ENCODE peak calls at places on chromosome 11, in six cellular contexts. One of them, this sample, is unnamed.

GRCh38 chr11:44626645-44627044 is 61.2 kb downstream of the CD82 start:
- DNase-seq in GM12891: no peak
- DNase-seq in K562: no peak
- DNase-seq in GM12878: no peak
- DNase-seq in HepG2: no peak
- DNase-seq in H1: no peak
- DNase-seq in this sample: no peak

GRCh38 chr11:96161271-96162089 is 181.5 kb downstream of the MAML2 start:
- DNase-seq in GM12891: no peak
- DNase-seq in K562: no peak
- DNase-seq in GM12878: no peak
- DNase-seq in HepG2: no peak
- DNase-seq in H1: no peak
- DNase-seq in this sample: no peak

GRCh38 chr11:21250196-21250595 is 580.8 kb downstream of the NELL1 start:
- DNase-seq in GM12891: no peak
- DNase-seq in K562: no peak
- DNase-seq in GM12878: no peak
- DNase-seq in HepG2: no peak
- DNase-seq in H1: no peak
- DNase-seq in this sample: no peak

GRCh38 chr11:35980646-35981402 is 37.0 kb downstream of the LDLRAD3 start:
- DNase-seq in GM12891: no peak
- DNase-seq in K562: no peak
- DNase-seq in GM12878: no peak
- DNase-seq in HepG2: no peak
- DNase-seq in H1: no peak
- DNase-seq in this sample: no peak

GRCh38 chr11:109865558-109866186 is 227.5 kb upstream of the ZC3H12C start:
- DNase-seq in GM12891: no peak
- DNase-seq in K562: no peak
- DNase-seq in GM12878: no peak
- DNase-seq in HepG2: no peak
- DNase-seq in H1: no peak
- DNase-seq in this sample: no peak

GRCh38 chr11:61378713-61379313 is 13.6 kb upstream of the TMEM216 start:
- DNase-seq in GM12891: no peak
- DNase-seq in K562: no peak
- DNase-seq in GM12878: no peak
- DNase-seq in HepG2: peak; percentile 49
- DNase-seq in H1: no peak
- DNase-seq in this sample: no peak

GRCh38 chr11:66289548-66290331 is 797 bp upstream of the YIF1A start:
- DNase-seq in GM12891: peak; percentile 90
- DNase-seq in K562: peak; percentile 89
- DNase-seq in GM12878: peak; percentile 45
- DNase-seq in HepG2: no peak
- DNase-seq in H1: peak; percentile 93
- DNase-seq in this sample: peak; percentile 90

GRCh38 chr11:128688031-128688713 is 5.7 kb upstream of the FLI1 start:
- DNase-seq in GM12891: no peak
- DNase-seq in K562: no peak
- DNase-seq in GM12878: no peak
- DNase-seq in HepG2: no peak
- DNase-seq in H1: peak; percentile 71
- DNase-seq in this sample: no peak

GRCh38 chr11:79066456-79067354 is 374.1 kb downstream of the TENM4 start:
- DNase-seq in GM12891: no peak
- DNase-seq in K562: peak; percentile 29
- DNase-seq in GM12878: no peak
- DNase-seq in HepG2: no peak
- DNase-seq in H1: no peak
- DNase-seq in this sample: no peak

GRCh38 chr11:134040386-134041297 is 28.2 kb upstream of the JAM3 start:
- DNase-seq in GM12891: no peak
- DNase-seq in K562: no peak
- DNase-seq in GM12878: no peak
- DNase-seq in HepG2: no peak
- DNase-seq in H1: no peak
- DNase-seq in this sample: no peak

GRCh38 chr11:2662430-2663299 is 37.1 kb downstream of the KCNQ1OT1 start:
- DNase-seq in GM12891: no peak
- DNase-seq in K562: no peak
- DNase-seq in GM12878: no peak
- DNase-seq in HepG2: no peak
- DNase-seq in H1: no peak
- DNase-seq in this sample: no peak

GRCh38 chr11:44574620-44575287 is 9.3 kb downstream of the CD82 start:
- DNase-seq in GM12891: no peak
- DNase-seq in K562: no peak
- DNase-seq in GM12878: peak; percentile 66
- DNase-seq in HepG2: no peak
- DNase-seq in H1: no peak
- DNase-seq in this sample: no peak

GRCh38 chr11:71895961-71896360 is 17.7 kb downstream of the DEFB131B start:
- DNase-seq in GM12891: no peak
- DNase-seq in K562: no peak
- DNase-seq in GM12878: no peak
- DNase-seq in HepG2: no peak
- DNase-seq in H1: no peak
- DNase-seq in this sample: no peak

GRCh38 chr11:520428-521178 is 13.6 kb upstream of the RNH1 start:
- DNase-seq in GM12891: no peak
- DNase-seq in K562: no peak
- DNase-seq in GM12878: no peak
- DNase-seq in HepG2: peak; percentile 28
- DNase-seq in H1: peak; percentile 65
- DNase-seq in this sample: no peak

GRCh38 chr11:102410382-102410784 is 42.2 kb downstream of the TMEM123 start:
- DNase-seq in GM12891: no peak
- DNase-seq in K562: peak; percentile 20
- DNase-seq in GM12878: no peak
- DNase-seq in HepG2: no peak
- DNase-seq in H1: no peak
- DNase-seq in this sample: no peak

GRCh38 chr11:67312187-67313021 is 9.1 kb downstream of the SSH3 start:
- DNase-seq in GM12891: no peak
- DNase-seq in K562: peak; percentile 77
- DNase-seq in GM12878: no peak
- DNase-seq in HepG2: no peak
- DNase-seq in H1: no peak
- DNase-seq in this sample: no peak

GRCh38 chr11:34890812-34891211 is 25.4 kb downstream of the APIP start:
- DNase-seq in GM12891: no peak
- DNase-seq in K562: peak; percentile 17
- DNase-seq in GM12878: no peak
- DNase-seq in HepG2: peak; percentile 59
- DNase-seq in H1: no peak
- DNase-seq in this sample: no peak

GRCh38 chr11:82930734-82931133 is 29.2 kb downstream of the DDIAS start:
- DNase-seq in GM12891: no peak
- DNase-seq in K562: no peak
- DNase-seq in GM12878: no peak
- DNase-seq in HepG2: no peak
- DNase-seq in H1: no peak
- DNase-seq in this sample: no peak

GRCh38 chr11:83249972-83250593 is 36.1 kb downstream of the CCDC90B start:
- DNase-seq in GM12891: no peak
- DNase-seq in K562: peak; percentile 52
- DNase-seq in GM12878: no peak
- DNase-seq in HepG2: peak; percentile 24
- DNase-seq in H1: no peak
- DNase-seq in this sample: no peak

GRCh38 chr11:116929393-116930090 is 92.1 kb upstream of the APOA1 start:
- DNase-seq in GM12891: no peak
- DNase-seq in K562: peak; percentile 15
- DNase-seq in GM12878: no peak
- DNase-seq in HepG2: peak; percentile 21
- DNase-seq in H1: no peak
- DNase-seq in this sample: no peak

GRCh38 chr11:27433742-27434141 is 38.8 kb downstream of the LGR4 start:
- DNase-seq in GM12891: no peak
- DNase-seq in K562: no peak
- DNase-seq in GM12878: no peak
- DNase-seq in HepG2: no peak
- DNase-seq in H1: no peak
- DNase-seq in this sample: no peak

GRCh38 chr11:27440090-27440489 is 32.5 kb downstream of the LGR4 start:
- DNase-seq in GM12891: no peak
- DNase-seq in K562: no peak
- DNase-seq in GM12878: no peak
- DNase-seq in HepG2: no peak
- DNase-seq in H1: no peak
- DNase-seq in this sample: no peak

GRCh38 chr11:27443746-27444465 is 28.7 kb downstream of the LGR4 start:
- DNase-seq in GM12891: no peak
- DNase-seq in K562: no peak
- DNase-seq in GM12878: no peak
- DNase-seq in HepG2: no peak
- DNase-seq in H1: no peak
- DNase-seq in this sample: no peak

GRCh38 chr11:27438595-27438981 is 34.0 kb downstream of the LGR4 start:
- DNase-seq in GM12891: no peak
- DNase-seq in K562: no peak
- DNase-seq in GM12878: no peak
- DNase-seq in HepG2: no peak
- DNase-seq in H1: no peak
- DNase-seq in this sample: no peak

GRCh38 chr11:27437824-27438594 is 34.6 kb downstream of the LGR4 start:
- DNase-seq in GM12891: no peak
- DNase-seq in K562: no peak
- DNase-seq in GM12878: no peak
- DNase-seq in HepG2: no peak
- DNase-seq in H1: no peak
- DNase-seq in this sample: no peak
- TF ChIP-seq TAF1 in GM12891: no peak
- TF ChIP-seq TAF1 in K562: no peak
- TF ChIP-seq TAF1 in GM12878: no peak
- TF ChIP-seq TAF1 in HepG2: no peak
- TF ChIP-seq TAF1 in H1: no peak
- TF ChIP-seq TAF1 in this sample: no peak

GRCh38 chr11:64271339-64272132 is 12.9 kb downstream of the BAD start:
- DNase-seq in GM12891: peak; percentile 71
- DNase-seq in K562: peak; percentile 80
- DNase-seq in GM12878: peak; percentile 77
- DNase-seq in HepG2: peak; percentile 91
- DNase-seq in H1: peak; percentile 87
- DNase-seq in this sample: peak; percentile 74
- TF ChIP-seq POLR2A in GM12891: peak; percentile 90
- TF ChIP-seq POLR2A in K562: peak; percentile 73
- TF ChIP-seq POLR2A in GM12878: peak; percentile 72
- TF ChIP-seq POLR2A in HepG2: peak; percentile 57
- TF ChIP-seq POLR2A in H1: no peak
- TF ChIP-seq POLR2A in this sample: peak; percentile 83

DNA sequence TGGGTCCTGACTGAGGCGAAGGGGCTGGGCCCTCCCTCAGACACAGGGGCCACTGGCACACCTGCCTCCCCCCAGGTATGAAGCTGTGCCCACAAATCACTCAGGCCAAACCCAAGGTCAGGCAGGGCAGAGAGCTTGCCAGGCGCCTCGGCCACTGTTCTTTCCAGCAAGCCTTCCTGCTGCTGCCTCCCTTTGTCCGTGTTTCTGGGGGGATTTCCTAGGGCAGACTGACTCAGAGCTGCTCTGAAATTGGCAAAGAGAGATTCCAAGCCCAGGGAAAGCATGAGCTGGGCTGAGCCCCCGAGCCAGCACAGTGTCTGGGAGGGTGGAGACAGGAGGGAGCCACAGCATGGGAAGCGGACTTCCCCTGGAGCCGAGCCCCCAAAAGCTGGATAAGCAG is 33.2 kb downstream of the PPP2R1B start:
- DNase-seq in GM12891: no peak
- DNase-seq in K562: no peak
- DNase-seq in GM12878: no peak
- DNase-seq in HepG2: no peak
- DNase-seq in H1: no peak
- DNase-seq in this sample: no peak
- TF ChIP-seq POLR2AphosphoS5 in GM12891: no peak
- TF ChIP-seq POLR2AphosphoS5 in K562: no peak
- TF ChIP-seq POLR2AphosphoS5 in GM12878: no peak
- TF ChIP-seq POLR2AphosphoS5 in HepG2: no peak
- TF ChIP-seq POLR2AphosphoS5 in H1: no peak
- TF ChIP-seq POLR2AphosphoS5 in this sample: no peak

GRCh38 chr11:28400236-28401100 is 292.3 kb downstream of the METTL15 start:
- DNase-seq in GM12891: no peak
- DNase-seq in K562: no peak
- DNase-seq in GM12878: no peak
- DNase-seq in HepG2: peak; percentile 3
- DNase-seq in H1: no peak
- DNase-seq in this sample: no peak
- TF ChIP-seq TAF1 in GM12891: no peak
- TF ChIP-seq TAF1 in K562: no peak
- TF ChIP-seq TAF1 in GM12878: no peak
- TF ChIP-seq TAF1 in HepG2: no peak
- TF ChIP-seq TAF1 in H1: no peak
- TF ChIP-seq TAF1 in this sample: no peak

DNA sequence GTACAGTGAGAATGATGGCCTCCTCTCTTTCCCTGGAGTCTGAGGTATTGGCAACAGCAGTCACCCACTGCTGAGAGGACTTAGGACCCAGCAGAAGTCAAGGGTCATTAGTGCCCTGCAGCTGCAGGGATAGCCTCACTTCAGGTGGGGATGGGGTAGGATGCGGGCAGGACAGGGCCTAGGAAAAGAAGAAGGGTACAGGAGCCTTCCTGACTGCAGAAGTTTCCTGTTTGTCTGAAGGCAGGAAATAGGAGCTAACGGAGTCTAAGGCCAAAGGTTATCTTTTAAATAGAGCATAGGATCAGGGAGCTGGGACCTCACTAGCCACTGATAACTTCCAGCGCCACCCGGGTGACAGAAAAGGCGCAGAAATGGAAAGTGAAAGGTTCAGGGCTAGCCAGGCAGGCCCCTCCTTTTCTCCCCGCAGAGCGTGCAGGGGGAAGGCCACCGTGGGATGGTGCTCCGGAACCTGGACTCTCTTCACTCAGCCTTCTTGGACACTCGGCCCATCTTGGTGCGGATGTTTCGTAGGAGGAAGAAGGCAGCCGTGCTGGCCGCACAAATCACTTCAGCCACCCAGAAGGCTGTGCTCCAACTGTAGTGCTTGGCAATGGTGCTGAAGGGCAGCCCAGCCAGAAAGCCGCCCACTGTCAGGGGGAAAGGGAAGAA is 6.0 kb downstream of the TRAPPC4 start:
- DNase-seq in GM12891: no peak
- DNase-seq in K562: peak; percentile 41
- DNase-seq in GM12878: no peak
- DNase-seq in HepG2: peak; percentile 49
- DNase-seq in H1: no peak
- DNase-seq in this sample: no peak
- TF ChIP-seq POLR2A in GM12891: no peak
- TF ChIP-seq POLR2A in K562: no peak
- TF ChIP-seq POLR2A in GM12878: peak; percentile 15
- TF ChIP-seq POLR2A in HepG2: no peak
- TF ChIP-seq POLR2A in H1: no peak
- TF ChIP-seq POLR2A in this sample: no peak

GRCh38 chr11:115423728-115424459 is 80.3 kb downstream of the CADM1 start:
- DNase-seq in GM12891: no peak
- DNase-seq in K562: no peak
- DNase-seq in GM12878: no peak
- DNase-seq in HepG2: no peak
- DNase-seq in H1: no peak
- DNase-seq in this sample: no peak
- TF ChIP-seq POLR2AphosphoS5 in GM12891: no peak
- TF ChIP-seq POLR2AphosphoS5 in K562: no peak
- TF ChIP-seq POLR2AphosphoS5 in GM12878: no peak
- TF ChIP-seq POLR2AphosphoS5 in HepG2: no peak
- TF ChIP-seq POLR2AphosphoS5 in H1: no peak
- TF ChIP-seq POLR2AphosphoS5 in this sample: no peak

This sample was measured in GM12892.